ENCODE peak calls at places on chromosomes 12 and 14, in six cellular contexts. I is fibroblast of lung; T is stimulated activated CD8-positive, alpha-beta memory T cell treated with anti-CD3 and anti-CD28 coated beads, Interleukin-12 subunit alpha, Interleukin-12 subunit beta, amount 100 ng/mL, for 4 hours; L is astrocyte of the hippocampus; W is right lobe of liver; Z is GM20000. X is an unnamed sample.
A peak's percentile ranks its signal among the peaks of the same experiment; 100 is the strongest.

GRCh38 chr12:19744760-19745218 is 305.5 kb downstream of the AEBP2 start:
- DNase-seq in I (peak; percentile 91), T (no peak), Z (no peak), W (no peak), L (peak; percentile 87), X (no peak)

GRCh38 chr14:26427059-26427458 is 170.8 kb downstream of the NOVA1 start:
- DNase-seq in W (no peak), I (peak; percentile 78), Z (no peak), L (peak; percentile 80), T (no peak), X (no peak)

GRCh38 chr12:52091061-52091460 is 11.6 kb downstream of the SMIM41 start:
- DNase-seq in W (no peak), T (no peak), Z (peak; percentile 1), I (no peak), L (no peak), X (no peak)

GRCh38 chr12:108301346-108301745 is 37.8 kb downstream of the CMKLR1 start:
- DNase-seq in Z (no peak), T (no peak), I (no peak), W (no peak), L (no peak), X (no peak)

GRCh38 chr14:32068708-32069107 is 8.4 kb upstream of the ARHGAP5 start:
- DNase-seq in I (no peak), L (no peak), W (no peak), T (no peak), Z (no peak), X (no peak)

GRCh38 chr14:67674480-67675218 is at the start of gene VTI1B:
- DNase-seq in W (peak; percentile 86), I (peak; percentile 72), T (peak; percentile 74), Z (peak; percentile 90), L (peak; percentile 94), X (peak; percentile 74)

GRCh38 chr14:68807148-68807600 is 14.3 kb upstream of the ZFP36L1 start:
- DNase-seq in W (no peak), Z (peak; percentile 28), L (peak; percentile 61), T (no peak), I (peak; percentile 83), X (no peak)

GRCh38 chr12:47954058-47954457 is 9.3 kb upstream of the TMEM106C start:
- DNase-seq in I (no peak), Z (no peak), T (no peak), L (no peak), W (no peak), X (no peak)

GRCh38 chr14:75662966-75663365 is 1.9 kb downstream of the TTLL5 start:
- DNase-seq in T (no peak), I (no peak), L (no peak), W (no peak), Z (no peak), X (no peak)

GRCh38 chr12:107271523-107271922 is 178.2 kb upstream of the CRY1 start:
- DNase-seq in Z (no peak), I (no peak), W (no peak), T (no peak), L (no peak), X (no peak)

X was measured in GM19239.